ENCODE peak calls at places on chromosomes 7 and 10, in six cellular contexts. V is stimulated activated CD4-positive, alpha-beta T cell treated with anti-CD3 and anti-CD28 coated beads, TNF-alpha, amount 100 ng/mL, for 48 hours; B is H7; Y is posterior cingulate gyrus; A is hepatic stellate cell; E is AG09319. Z is an unnamed sample.

GRCh38 chr10:108427081-108427480 is 1262.6 kb upstream of the SORCS1 start:
- DNase-seq in V (no peak), E (no peak), Y (no peak), B (no peak), A (no peak), Z (no peak)

GRCh38 chr10:71597821-71598498 is 121.6 kb downstream of the C10orf105 start:
- DNase-seq in V (no peak), Y (peak), A (no peak), E (no peak), B (peak), Z (peak)

GRCh38 chr7:125098377-125098970 is 168.8 kb upstream of the POT1 start:
- DNase-seq in V (no peak), B (no peak), A (no peak), E (no peak), Y (no peak), Z (no peak)

GRCh38 chr10:117596666-117597065 is 54.1 kb downstream of the EMX2 start:
- DNase-seq in B (no peak), E (no peak), A (no peak), V (no peak), Y (no peak), Z (no peak)

GRCh38 chr10:37275216-37275777 is 149.9 kb downstream of the ANKRD30A start:
- DNase-seq in E (no peak), B (no peak), A (no peak), V (no peak), Y (no peak), Z (no peak)

GRCh38 chr10:17062009-17062408 is 67.6 kb downstream of the CUBN start:
- DNase-seq in V (no peak), A (no peak), E (no peak), Y (no peak), B (no peak), Z (no peak)

GRCh38 chr10:3249292-3249889 is 76.8 kb upstream of the PITRM1 start:
- DNase-seq in Y (no peak), V (no peak), A (no peak), E (no peak), B (no peak), Z (no peak)

GRCh38 chr7:20964214-20964613 is 177.5 kb upstream of the SP8 start:
- DNase-seq in Y (no peak), E (no peak), B (no peak), V (no peak), A (no peak), Z (no peak)

GRCh38 chr10:92691591-92692084 is 1.9 kb downstream of the HHEX start:
- DNase-seq in A (no peak), E (no peak), B (peak), Y (peak), V (no peak), Z (peak)

GRCh38 chr7:158963780-158964222 is 107.4 kb downstream of the DYNC2I1 start:
- DNase-seq in A (no peak), V (no peak), E (no peak), Y (no peak), B (no peak), Z (no peak)

GRCh38 chr7:107582906-107583305 is 2.9 kb downstream of the BCAP29 start:
- DNase-seq in A (no peak), V (no peak), E (no peak), Y (no peak), B (no peak), Z (no peak)

GRCh38 chr10:100534726-100535125 is 1.0 kb upstream of the HIF1AN start:
- DNase-seq in V (no peak), A (no peak), B (no peak), E (no peak), Y (no peak), Z (no peak)

GRCh38 chr10:25768167-25768566 is 165.9 kb upstream of the MYO3A start:
- DNase-seq in Y (no peak), A (no peak), E (no peak), B (no peak), V (no peak), Z (peak)

GRCh38 chr10:9596368-9596920 is 1421.2 kb upstream of the CELF2 start:
- DNase-seq in B (no peak), E (no peak), V (no peak), Y (no peak), A (no peak), Z (no peak)

GRCh38 chr7:130758429-130759056 is 24.5 kb upstream of the KLF14 start:
- DNase-seq in A (peak), B (peak), V (no peak), Y (no peak), E (peak), Z (peak)

GRCh38 chr10:132571565-132572544 is 34.3 kb downstream of the INPP5A start:
- DNase-seq in E (no peak), B (peak), V (peak), A (peak), Y (no peak), Z (peak)

GRCh38 chr10:35184527-35185171 is 58.0 kb downstream of the CREM start:
- DNase-seq in A (no peak), V (no peak), B (no peak), E (no peak), Y (no peak), Z (no peak)

GRCh38 chr10:118259288-118259906 is 82.7 kb downstream of the FAM204A start:
- DNase-seq in A (no peak), Y (peak), E (no peak), V (peak), B (peak), Z (peak)

GRCh38 chr10:132626019-132626760 is 88.6 kb downstream of the INPP5A start:
- DNase-seq in E (no peak), V (no peak), B (no peak), Y (no peak), A (no peak), Z (no peak)

GRCh38 chr10:105041956-105042355 is 400.9 kb downstream of the SORCS3 start:
- DNase-seq in B (no peak), E (no peak), Y (no peak), A (no peak), V (no peak), Z (no peak)

GRCh38 chr10:4246881-4247358 is 461.9 kb upstream of the KLF6 start:
- DNase-seq in A (peak), Y (no peak), B (no peak), V (no peak), E (peak), Z (no peak)

GRCh38 chr10:43200538-43201390 is 62.5 kb downstream of the CSGALNACT2 start:
- DNase-seq in Y (peak), A (peak), V (no peak), B (no peak), E (no peak), Z (no peak)

GRCh38 chr10:133267293-133267692 is 9.4 kb downstream of the ADAM8 start:
- DNase-seq in V (no peak), E (no peak), Y (no peak), B (peak), A (no peak), Z (no peak)

GRCh38 chr7:27236053-27236410 is 6.6 kb upstream of the EVX1 start:
- DNase-seq in V (no peak), Y (no peak), B (no peak), E (no peak), A (no peak), Z (no peak)

GRCh38 chr7:132024290-132024689 is 467.9 kb upstream of the PODXL start:
- DNase-seq in A (no peak), V (no peak), B (no peak), Y (no peak), E (no peak), Z (no peak)

Z was measured in Kasumi-1.